ENCODE peak calls at places on chromosomes 16 and 17, in seven cellular contexts. One of them, this sample, is unnamed. For H3K4me1, the result is how much of the 10 kb centered on the place peaks cover.

GRCh38 chr16:55257971-55258613 is 65.9 kb upstream of the IRX6 start:
- DNase-seq in RWPE2: no peak
- DNase-seq in Panc1: no peak
- DNase-seq in H1: peak
- DNase-seq in CD8-positive, alpha-beta T cell: no peak
- DNase-seq in fibroblast of lung: peak
- DNase-seq in ovary: no peak
- DNase-seq in this sample: peak

GRCh38 chr17:2042355-2042929 is 620 bp downstream of the OVCA2 start:
- DNase-seq in CD8-positive, alpha-beta T cell: no peak
- DNase-seq in ovary: peak
- DNase-seq in Panc1: no peak
- DNase-seq in RWPE2: no peak
- DNase-seq in fibroblast of lung: no peak
- DNase-seq in H1: no peak
- DNase-seq in this sample: peak

GRCh38 chr17:82491533-82491932 is 28.0 kb upstream of the FOXK2 start:
- DNase-seq in ovary: no peak
- DNase-seq in RWPE2: no peak
- DNase-seq in fibroblast of lung: no peak
- DNase-seq in H1: no peak
- DNase-seq in Panc1: no peak
- DNase-seq in CD8-positive, alpha-beta T cell: no peak
- DNase-seq in this sample: no peak

GRCh38 chr17:28746611-28747045 is 2.8 kb downstream of the TRAF4 start:
- DNase-seq in ovary: peak
- DNase-seq in Panc1: no peak
- DNase-seq in CD8-positive, alpha-beta T cell: no peak
- DNase-seq in H1: peak
- DNase-seq in fibroblast of lung: no peak
- DNase-seq in RWPE2: no peak
- DNase-seq in this sample: peak

GRCh38 chr17:55547027-55547670 is 35.9 kb upstream of the SMIM36 start:
- DNase-seq in H1: no peak
- DNase-seq in RWPE2: no peak
- DNase-seq in fibroblast of lung: peak
- DNase-seq in ovary: no peak
- DNase-seq in Panc1: no peak
- DNase-seq in CD8-positive, alpha-beta T cell: no peak
- DNase-seq in this sample: no peak

GRCh38 chr17:6700948-6701307 is 12.2 kb downstream of the SLC13A5 start:
- DNase-seq in H1: no peak
- DNase-seq in fibroblast of lung: no peak
- DNase-seq in CD8-positive, alpha-beta T cell: no peak
- DNase-seq in RWPE2: no peak
- DNase-seq in ovary: no peak
- DNase-seq in Panc1: no peak
- DNase-seq in this sample: peak

GRCh38 chr17:75181608-75182318 is 996 bp downstream of the SUMO2 start:
- DNase-seq in CD8-positive, alpha-beta T cell: peak
- DNase-seq in ovary: no peak
- DNase-seq in Panc1: no peak
- DNase-seq in fibroblast of lung: no peak
- DNase-seq in RWPE2: no peak
- DNase-seq in H1: no peak
- DNase-seq in this sample: no peak

GRCh38 chr16:2163211-2163881 is 7.8 kb downstream of the TRAF7 start:
- DNase-seq in Panc1: no peak
- DNase-seq in ovary: no peak
- DNase-seq in RWPE2: peak
- DNase-seq in fibroblast of lung: peak
- DNase-seq in H1: no peak
- DNase-seq in CD8-positive, alpha-beta T cell: no peak
- DNase-seq in this sample: no peak

GRCh38 chr17:40539711-40540411 is 25.4 kb downstream of the CCR7 start:
- DNase-seq in ovary: peak
- DNase-seq in Panc1: no peak
- DNase-seq in RWPE2: no peak
- DNase-seq in H1: no peak
- DNase-seq in CD8-positive, alpha-beta T cell: no peak
- DNase-seq in fibroblast of lung: no peak
- DNase-seq in this sample: no peak

GRCh38 chr17:81869221-81870154 is 1.6 kb downstream of the ARHGDIA start:
- DNase-seq in RWPE2: peak
- DNase-seq in ovary: peak
- DNase-seq in Panc1: no peak
- DNase-seq in fibroblast of lung: peak
- DNase-seq in H1: peak
- DNase-seq in CD8-positive, alpha-beta T cell: no peak
- DNase-seq in this sample: peak

GRCh38 chr17:10233157-10233556 is 34.8 kb upstream of the GAS7 start:
- DNase-seq in RWPE2: no peak
- DNase-seq in CD8-positive, alpha-beta T cell: no peak
- DNase-seq in ovary: no peak
- DNase-seq in fibroblast of lung: no peak
- DNase-seq in Panc1: no peak
- DNase-seq in H1: no peak
- DNase-seq in this sample: no peak

GRCh38 chr17:69417545-69418483 is 3.3 kb downstream of the MAP2K6 start:
- DNase-seq in CD8-positive, alpha-beta T cell: no peak
- DNase-seq in ovary: no peak
- DNase-seq in H1: no peak
- DNase-seq in RWPE2: no peak
- DNase-seq in fibroblast of lung: peak
- DNase-seq in Panc1: no peak
- DNase-seq in this sample: no peak

GRCh38 chr17:30506423-30506822 is 29.2 kb downstream of the GOSR1 start:
- DNase-seq in RWPE2: no peak
- DNase-seq in ovary: no peak
- DNase-seq in fibroblast of lung: no peak
- DNase-seq in H1: no peak
- DNase-seq in CD8-positive, alpha-beta T cell: no peak
- DNase-seq in Panc1: no peak
- DNase-seq in this sample: no peak

GRCh38 chr16:30609928-30610839 is at the start of gene ZNF689:
- DNase-seq in CD8-positive, alpha-beta T cell: peak
- DNase-seq in fibroblast of lung: peak
- DNase-seq in H1: peak
- DNase-seq in RWPE2: peak
- DNase-seq in Panc1: peak
- DNase-seq in ovary: peak
- DNase-seq in this sample: peak

GRCh38 chr17:28112199-28112995 is 69.9 kb downstream of the NLK start:
- DNase-seq in H1: no peak
- DNase-seq in ovary: no peak
- DNase-seq in Panc1: no peak
- DNase-seq in fibroblast of lung: peak
- DNase-seq in CD8-positive, alpha-beta T cell: no peak
- DNase-seq in RWPE2: no peak
- DNase-seq in this sample: no peak

GRCh38 chr17:58184986-58185761 is 7.4 kb upstream of the EPX start:
- DNase-seq in ovary: no peak
- DNase-seq in CD8-positive, alpha-beta T cell: no peak
- DNase-seq in fibroblast of lung: no peak
- DNase-seq in RWPE2: no peak
- DNase-seq in Panc1: no peak
- DNase-seq in H1: no peak
- DNase-seq in this sample: peak

GRCh38 chr16:424033-424622 is 1.3 kb upstream of the RAB11FIP3 start:
- DNase-seq in Panc1: peak
- DNase-seq in fibroblast of lung: peak
- DNase-seq in ovary: peak
- DNase-seq in RWPE2: peak
- DNase-seq in CD8-positive, alpha-beta T cell: no peak
- DNase-seq in H1: no peak
- DNase-seq in this sample: no peak

DNA sequence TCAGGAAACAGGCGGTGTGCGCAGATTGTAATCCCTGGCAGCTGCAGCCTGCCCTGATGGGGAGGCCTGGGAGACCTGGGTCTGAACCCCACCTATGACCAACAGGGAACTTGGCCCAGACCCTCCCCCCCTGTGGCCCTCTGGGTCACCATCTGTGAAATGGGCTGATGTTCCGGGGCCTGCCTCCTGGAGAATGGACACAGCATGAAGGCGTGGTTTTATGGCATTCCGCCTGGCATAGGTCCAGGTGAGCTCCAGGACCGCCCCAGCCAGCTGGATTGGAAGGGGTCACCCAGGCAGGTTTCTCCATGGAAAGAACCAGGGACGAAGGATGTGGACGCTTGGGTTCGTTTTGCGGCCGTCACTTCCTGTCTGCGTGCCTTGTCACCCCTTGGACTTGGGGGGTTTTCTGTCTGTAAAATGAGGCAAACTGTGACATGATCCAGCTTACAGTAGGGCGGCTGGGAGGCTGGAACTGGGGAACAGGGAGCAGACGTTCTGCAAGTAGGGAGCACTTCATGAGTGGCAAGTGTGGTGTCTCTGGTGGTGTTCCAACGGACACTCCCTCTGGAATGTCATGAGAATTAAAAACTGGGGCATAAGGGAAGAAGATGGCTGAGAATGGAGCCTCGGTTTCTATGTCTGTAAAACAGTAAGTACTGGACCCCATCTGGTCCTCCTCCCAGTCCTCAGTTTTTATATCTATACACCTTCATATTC is 1.6 kb downstream of the CPNE2 start:
- DNase-seq in CD8-positive, alpha-beta T cell: no peak
- DNase-seq in H1: no peak
- DNase-seq in Panc1: no peak
- DNase-seq in fibroblast of lung: no peak
- DNase-seq in RWPE2: no peak
- DNase-seq in ovary: no peak
- DNase-seq in this sample: no peak
- TF ChIP-seq CTCF in CD8-positive, alpha-beta T cell: no peak
- TF ChIP-seq CTCF in H1: no peak
- TF ChIP-seq CTCF in Panc1: no peak
- TF ChIP-seq CTCF in fibroblast of lung: no peak
- TF ChIP-seq CTCF in RWPE2: no peak
- TF ChIP-seq CTCF in ovary: no peak
- TF ChIP-seq CTCF in this sample: no peak

GRCh38 chr17:17765921-17766320 is 70.9 kb downstream of the SREBF1 start:
- DNase-seq in ovary: no peak
- DNase-seq in CD8-positive, alpha-beta T cell: no peak
- DNase-seq in RWPE2: no peak
- DNase-seq in fibroblast of lung: no peak
- DNase-seq in Panc1: no peak
- DNase-seq in H1: no peak
- DNase-seq in this sample: no peak
- H3K4me1 ChIP-seq in ovary: under half
- H3K4me1 ChIP-seq in CD8-positive, alpha-beta T cell: under half
- H3K4me1 ChIP-seq in RWPE2: under half
- H3K4me1 ChIP-seq in fibroblast of lung: under half
- H3K4me1 ChIP-seq in Panc1: under half
- H3K4me1 ChIP-seq in H1: under half
- H3K4me1 ChIP-seq in this sample: under half

DNA sequence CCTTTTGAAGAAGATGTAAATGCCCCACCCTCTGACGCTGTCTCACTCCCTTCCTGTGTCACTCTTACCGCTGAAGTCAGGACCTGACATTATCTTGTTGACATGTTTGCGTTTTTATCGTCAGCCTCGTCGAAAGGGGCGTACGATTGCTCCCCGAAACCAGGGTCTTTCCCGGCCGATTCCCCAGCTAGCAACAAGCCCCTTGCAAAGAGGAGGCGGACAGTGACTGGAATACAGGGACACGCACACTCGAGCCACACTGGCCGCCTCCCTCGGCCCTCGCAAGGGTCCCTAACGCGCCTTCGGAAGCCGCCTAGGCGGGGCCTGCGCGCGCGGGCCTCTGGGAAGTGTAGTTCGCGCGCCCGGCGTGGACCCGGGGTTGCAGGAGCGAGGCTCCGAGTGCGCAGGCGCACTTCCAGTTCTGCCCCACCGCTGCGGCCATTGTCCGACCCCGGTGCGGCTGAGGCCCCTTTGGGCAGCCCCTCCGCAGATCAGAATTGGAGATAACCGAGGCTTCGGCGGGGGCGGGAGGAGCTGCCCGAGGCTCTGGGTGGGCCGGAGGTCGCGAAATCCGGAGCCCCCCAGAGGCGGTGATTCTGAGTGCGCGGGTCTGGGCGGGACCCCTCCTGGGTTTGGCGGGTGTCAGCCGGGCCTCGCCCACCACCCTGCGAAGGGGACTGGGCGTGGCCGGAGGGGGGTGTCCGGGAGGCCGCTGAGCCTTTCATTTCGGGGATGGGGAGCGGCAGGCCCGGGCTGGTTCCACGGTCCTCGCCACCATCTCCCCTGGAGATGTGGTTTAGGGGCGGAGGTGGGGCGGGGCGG is at the start of gene ZFP90:
- DNase-seq in ovary: peak
- DNase-seq in fibroblast of lung: peak
- DNase-seq in CD8-positive, alpha-beta T cell: peak
- DNase-seq in Panc1: no peak
- DNase-seq in H1: peak
- DNase-seq in RWPE2: peak
- DNase-seq in this sample: peak
- TF ChIP-seq CTCF in ovary: no peak
- TF ChIP-seq CTCF in fibroblast of lung: no peak
- TF ChIP-seq CTCF in CD8-positive, alpha-beta T cell: no peak
- TF ChIP-seq CTCF in Panc1: no peak
- TF ChIP-seq CTCF in H1: no peak
- TF ChIP-seq CTCF in RWPE2: no peak
- TF ChIP-seq CTCF in this sample: no peak

GRCh38 chr17:79374807-79375206 is 236.0 kb downstream of the RBFOX3 start:
- DNase-seq in fibroblast of lung: no peak
- DNase-seq in Panc1: no peak
- DNase-seq in H1: no peak
- DNase-seq in ovary: no peak
- DNase-seq in CD8-positive, alpha-beta T cell: no peak
- DNase-seq in RWPE2: no peak
- DNase-seq in this sample: no peak
- H3K4me1 ChIP-seq in fibroblast of lung: under half
- H3K4me1 ChIP-seq in Panc1: under half
- H3K4me1 ChIP-seq in H1: under half
- H3K4me1 ChIP-seq in ovary: under half
- H3K4me1 ChIP-seq in CD8-positive, alpha-beta T cell: under half
- H3K4me1 ChIP-seq in RWPE2: under half
- H3K4me1 ChIP-seq in this sample: under half

GRCh38 chr17:72657467-72658317 is 434.8 kb downstream of the SLC39A11 start:
- DNase-seq in RWPE2: no peak
- DNase-seq in Panc1: no peak
- DNase-seq in fibroblast of lung: peak
- DNase-seq in H1: no peak
- DNase-seq in CD8-positive, alpha-beta T cell: no peak
- DNase-seq in ovary: no peak
- DNase-seq in this sample: peak
- TF ChIP-seq CTCF in RWPE2: peak
- TF ChIP-seq CTCF in Panc1: no peak
- TF ChIP-seq CTCF in fibroblast of lung: no peak
- TF ChIP-seq CTCF in H1: peak
- TF ChIP-seq CTCF in CD8-positive, alpha-beta T cell: no peak
- TF ChIP-seq CTCF in ovary: no peak
- TF ChIP-seq CTCF in this sample: peak

GRCh38 chr16:13909872-13910303 is 10.1 kb upstream of the ERCC4 start:
- DNase-seq in H1: no peak
- DNase-seq in ovary: peak
- DNase-seq in fibroblast of lung: peak
- DNase-seq in RWPE2: no peak
- DNase-seq in CD8-positive, alpha-beta T cell: no peak
- DNase-seq in Panc1: no peak
- DNase-seq in this sample: no peak
- H3K4me1 ChIP-seq in H1: under half
- H3K4me1 ChIP-seq in ovary: under half
- H3K4me1 ChIP-seq in fibroblast of lung: under half
- H3K4me1 ChIP-seq in RWPE2: under half
- H3K4me1 ChIP-seq in CD8-positive, alpha-beta T cell: under half
- H3K4me1 ChIP-seq in Panc1: under half
- H3K4me1 ChIP-seq in this sample: under half

This sample was measured in endodermal cell.